ENCODE peak calls at places on chromosomes 1 and 21, in nine cellular contexts. E is ovary, D is colonic mucosa, A is gastrocnemius medialis, H is K562, N is RWPE2, R is PC-9, T is uterus, M is PC-3. Y is an unnamed sample.

GRCh38 chr1:243510928-243511327 is 255.1 kb downstream of the SDCCAG8 start:
- DNase-seq in N (no peak), A (no peak), E (no peak), M (no peak), D (no peak), R (no peak), T (no peak), H (no peak), Y (no peak)

GRCh38 chr1:13992489-13993285 is 292.7 kb downstream of the PRDM2 start:
- DNase-seq in M (peak), T (no peak), D (no peak), R (no peak), A (no peak), E (no peak), H (no peak), N (no peak), Y (no peak)

GRCh38 chr1:113982955-113983742 is 3.9 kb downstream of the OLFML3 start:
- DNase-seq in N (no peak), M (no peak), R (no peak), H (no peak), E (peak), D (no peak), T (no peak), A (no peak), Y (no peak)

GRCh38 chr1:231684333-231685244 is 58.0 kb downstream of the DISC1 start:
- DNase-seq in E (no peak), H (no peak), M (no peak), N (no peak), A (peak), R (no peak), D (peak), T (no peak), Y (no peak)

GRCh38 chr1:47333922-47334764 is 553 bp downstream of the CMPK1 start:
- DNase-seq in D (peak), R (peak), A (peak), N (peak), M (peak), H (peak), E (peak), T (peak), Y (peak)

GRCh38 chr1:197521118-197521739 is 253.2 kb downstream of the CRB1 start:
- DNase-seq in R (no peak), M (peak), T (no peak), H (peak), E (no peak), D (peak), N (no peak), A (no peak), Y (no peak)

GRCh38 chr1:5389101-5389885 is 602.9 kb downstream of the NPHP4 start:
- DNase-seq in A (no peak), R (peak), N (no peak), E (no peak), D (no peak), H (no peak), T (no peak), M (no peak), Y (no peak)

GRCh38 chr1:6082430-6082971 is 36.8 kb downstream of the KCNAB2 start:
- DNase-seq in A (no peak), R (no peak), N (no peak), E (no peak), H (peak), T (peak), M (peak), D (no peak), Y (no peak)

GRCh38 chr21:40671721-40672120 is 175.2 kb downstream of the DSCAM start:
- DNase-seq in A (no peak), T (no peak), R (no peak), M (no peak), D (no peak), H (no peak), N (no peak), E (no peak), Y (no peak)

GRCh38 chr1:233664804-233665574 is 51.1 kb downstream of the KCNK1 start:
- DNase-seq in M (no peak), H (no peak), A (no peak), D (no peak), E (no peak), T (no peak), N (no peak), R (no peak), Y (no peak)

GRCh38 chr1:233665575-233666270 is 51.8 kb downstream of the KCNK1 start:
- DNase-seq in H (peak), T (no peak), A (no peak), M (no peak), E (no peak), R (no peak), N (no peak), D (no peak), Y (no peak)

GRCh38 chr1:233671286-233671685 is 57.4 kb downstream of the KCNK1 start:
- DNase-seq in R (no peak), N (no peak), A (no peak), D (no peak), H (no peak), T (no peak), E (no peak), M (no peak), Y (no peak)

GRCh38 chr1:233668725-233669294 is 54.9 kb downstream of the KCNK1 start:
- DNase-seq in H (peak), T (no peak), E (no peak), M (peak), A (no peak), R (peak), D (peak), N (no peak), Y (no peak)

DNA sequence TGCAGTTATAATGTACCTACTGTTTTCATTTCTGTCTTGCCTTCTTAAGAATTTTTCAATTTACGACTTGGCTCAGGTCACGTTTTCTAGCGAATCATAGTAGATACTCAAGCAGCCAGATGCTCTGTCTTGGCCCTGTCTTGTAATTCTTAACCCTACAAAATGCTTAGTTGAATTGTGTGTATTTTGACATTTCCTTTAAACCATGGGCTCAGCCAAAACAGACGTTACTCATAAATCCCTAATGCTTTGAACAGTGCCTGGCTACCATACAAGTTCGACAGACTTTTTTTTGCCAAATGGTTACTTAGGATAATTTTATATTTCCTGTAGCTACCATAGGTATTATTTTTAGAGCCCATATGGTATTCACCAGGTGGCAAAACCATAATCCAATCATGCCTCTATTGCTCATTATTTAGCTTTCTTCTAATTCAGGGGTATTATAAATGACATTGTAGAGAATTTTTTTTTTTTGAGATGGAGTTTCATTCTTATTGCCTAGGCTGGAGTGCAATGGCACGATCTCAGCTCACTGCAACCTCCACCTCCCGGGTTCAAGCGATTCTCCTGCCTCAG is 54.3 kb downstream of the KCNK1 start:
- DNase-seq in D (no peak), E (no peak), T (no peak), R (no peak), N (no peak), A (no peak), M (peak), H (no peak), Y (no peak)
- H3K27ac ChIP-seq in D (peak), E (no peak), T (peak), R (peak), N (no peak), A (no peak), M (peak), H (peak), Y (peak)

GRCh38 chr1:246295340-246295739 is 211.7 kb downstream of the SMYD3 start:
- DNase-seq in A (no peak), N (no peak), E (no peak), H (no peak), R (no peak), D (no peak), T (no peak), M (no peak), Y (no peak)

GRCh38 chr1:246294263-246294662 is 212.8 kb downstream of the SMYD3 start:
- DNase-seq in A (no peak), N (no peak), E (no peak), H (no peak), M (no peak), D (no peak), T (no peak), R (no peak), Y (no peak)

GRCh38 chr1:246300653-246301549 is 206.2 kb downstream of the SMYD3 start:
- DNase-seq in A (no peak), T (no peak), H (no peak), D (no peak), N (no peak), M (peak), R (no peak), E (no peak), Y (no peak)

GRCh38 chr1:246295968-246296367 is 211.1 kb downstream of the SMYD3 start:
- DNase-seq in M (no peak), N (no peak), D (no peak), E (no peak), T (no peak), A (peak), H (no peak), R (no peak), Y (no peak)

DNA sequence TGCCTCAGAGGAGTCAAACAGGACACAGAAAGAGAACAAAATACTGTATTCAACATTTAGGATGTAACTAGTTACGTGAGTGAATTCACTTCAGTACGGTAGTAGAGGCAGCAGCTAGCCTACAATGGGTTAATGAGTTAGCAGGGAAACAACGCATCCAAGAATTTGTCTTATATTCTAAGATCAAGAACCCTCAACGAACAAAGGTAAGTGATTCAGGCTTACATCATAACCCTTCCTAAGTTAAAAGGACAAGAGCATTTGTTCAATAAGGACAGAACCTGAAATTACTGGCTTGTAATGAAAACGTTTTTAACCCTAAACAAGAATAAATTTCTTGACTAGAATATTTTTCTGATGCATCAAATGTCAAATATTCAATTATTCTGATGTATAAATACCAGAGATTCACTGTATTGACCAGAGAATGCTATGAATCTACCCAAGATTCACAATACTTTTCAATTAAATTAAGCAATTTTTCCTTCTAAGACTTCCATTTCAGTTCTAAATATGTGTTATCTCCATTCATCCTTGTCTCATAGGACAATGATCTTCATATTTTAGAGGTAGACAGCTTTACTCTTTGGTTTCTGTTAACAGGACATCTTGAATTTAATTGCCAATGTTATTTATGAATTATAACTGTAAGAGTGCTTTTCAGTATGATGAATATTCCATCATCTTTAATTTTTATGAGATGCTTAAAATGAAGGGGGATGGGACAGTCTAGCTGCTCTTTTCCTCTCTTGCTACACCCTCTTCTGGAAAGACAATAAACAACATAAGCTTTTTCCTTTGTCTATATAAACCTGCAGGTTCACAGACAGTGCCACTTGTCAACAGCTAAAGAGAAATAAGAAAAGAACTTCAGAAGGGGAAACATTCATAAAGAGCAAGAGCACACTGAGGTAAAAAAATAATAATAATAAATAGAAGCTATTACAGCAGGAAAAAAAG is 209.5 kb downstream of the SMYD3 start:
- DNase-seq in A (no peak), H (no peak), M (peak), T (no peak), D (no peak), E (no peak), N (no peak), R (no peak), Y (no peak)
- H3K4me3 ChIP-seq in A (no peak), H (no peak), M (no peak), T (no peak), D (no peak), E (no peak), N (no peak), R (no peak), Y (no peak)

DNA sequence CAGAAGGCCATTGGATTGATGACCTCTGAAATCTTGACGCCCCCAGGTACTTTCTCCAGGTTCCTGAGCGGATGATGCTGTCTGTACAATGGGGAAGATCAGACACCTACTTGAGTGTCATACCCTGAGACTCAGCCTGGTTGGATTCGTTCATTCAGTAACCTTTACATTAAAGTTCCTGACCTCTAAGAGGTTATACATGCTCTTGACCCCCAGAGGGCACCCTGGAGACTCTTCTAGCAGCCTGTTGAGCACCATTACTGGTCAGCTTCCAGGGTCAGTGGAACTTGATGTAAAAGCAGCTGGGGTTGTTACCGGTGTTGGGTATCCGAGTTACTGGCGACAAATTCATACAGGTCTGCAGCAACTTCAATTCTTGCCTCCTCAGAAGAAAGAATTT is 114.3 kb upstream of the ZNF678 start:
- DNase-seq in E (no peak), D (no peak), H (peak), R (no peak), N (no peak), A (no peak), M (peak), T (no peak), Y (no peak)
- TF ChIP-seq CTCF in E (no peak), D (no peak), H (peak), R (peak), N (peak), A (peak), M (peak), T (no peak), Y (peak)

GRCh38 chr21:33069994-33070811 is at the start of gene OLIG1:
- DNase-seq in E (no peak), H (no peak), R (no peak), N (no peak), M (peak), D (peak), T (no peak), A (no peak), Y (peak)
- H3K27ac ChIP-seq in E (no peak), H (no peak), R (no peak), N (no peak), M (no peak), D (no peak), T (no peak), A (peak), Y (no peak)

DNA sequence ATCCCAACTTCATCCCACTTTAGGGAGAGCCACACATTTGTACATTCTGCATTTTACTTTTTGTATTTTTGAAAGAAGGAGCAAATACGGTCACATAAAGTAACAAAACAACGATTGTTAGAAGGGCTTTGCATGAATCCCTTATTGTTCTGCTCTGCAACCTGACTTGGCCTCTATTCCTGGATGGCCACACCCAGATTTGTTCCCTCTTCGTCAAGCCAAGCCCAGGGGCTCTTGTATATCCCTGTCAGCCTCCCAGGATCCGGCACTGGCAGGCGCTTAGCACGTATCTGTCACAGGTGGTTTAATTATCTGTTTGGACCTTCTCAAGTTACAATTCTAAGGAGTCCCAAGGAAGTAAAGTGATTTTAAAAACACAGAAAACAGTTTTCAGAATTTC is 28.0 kb downstream of the CRYAA start:
- DNase-seq in M (peak), A (peak), D (peak), N (peak), R (peak), T (no peak), H (no peak), E (peak), Y (no peak)
- H3K4me3 ChIP-seq in M (no peak), A (no peak), D (no peak), N (no peak), R (no peak), T (no peak), H (no peak), E (no peak), Y (no peak)

GRCh38 chr1:151759241-151759640 is 4.1 kb downstream of the MRPL9 start:
- DNase-seq in H (no peak), N (no peak), A (no peak), D (no peak), R (no peak), T (no peak), E (no peak), M (no peak), Y (no peak)

GRCh38 chr1:151760597-151761385 is 2.5 kb downstream of the MRPL9 start:
- DNase-seq in R (no peak), H (no peak), T (no peak), N (no peak), D (no peak), E (no peak), A (no peak), M (peak), Y (no peak)

GRCh38 chr1:151763990-151764389 is 694 bp upstream of the MRPL9 start:
- DNase-seq in R (no peak), E (no peak), N (no peak), H (no peak), A (no peak), T (no peak), M (no peak), D (no peak), Y (no peak)

GRCh38 chr1:151762941-151763921 is at the start of gene MRPL9:
- DNase-seq in E (peak), H (peak), R (peak), T (peak), D (peak), M (peak), A (peak), N (peak), Y (peak)
- TF ChIP-seq CTCF in E (no peak), H (no peak), R (no peak), T (no peak), D (no peak), M (no peak), A (peak), N (peak), Y (no peak)

Y was measured in heart right ventricle.